ENCODE peak calls at places on chromosomes 7 and 10, in four cellular contexts. K, Z, P and X are unnamed samples. For H3K36me3 and H3K4me1, the result is how much of the 10 kb centered on the place peaks cover.

GRCh38 chr7:20030915-20031362 is 186.2 kb downstream of the MACC1 start:
- DNase-seq in P (peak), Z (no peak), K (no peak), X (no peak)

GRCh38 chr7:156012412-156012811 is 200.1 kb upstream of the SHH start:
- DNase-seq in K (no peak), P (no peak), Z (no peak), X (no peak)

GRCh38 chr7:82975811-82976468 is 186.7 kb downstream of the PCLO start:
- DNase-seq in Z (no peak), K (no peak), P (no peak), X (no peak)

GRCh38 chr10:28761084-28761875 is 84.0 kb downstream of the BAMBI start:
- DNase-seq in P (peak), Z (peak), K (no peak), X (no peak)

GRCh38 chr10:9596368-9596920 is 1421.2 kb upstream of the CELF2 start:
- DNase-seq in K (no peak), Z (no peak), P (peak), X (no peak)

GRCh38 chr7:139691253-139691781 is 86.5 kb downstream of the HIPK2 start:
- DNase-seq in K (no peak), P (peak), Z (no peak), X (no peak)

GRCh38 chr7:142908921-142909870 is 23.7 kb upstream of the TRPV6 start:
- DNase-seq in Z (no peak), P (no peak), K (peak), X (no peak)

GRCh38 chr7:86762129-86762528 is 118.4 kb downstream of the GRM3 start:
- DNase-seq in P (no peak), Z (no peak), K (no peak), X (no peak)

GRCh38 chr10:14299516-14299915 is 31.2 kb downstream of the FRMD4A start:
- DNase-seq in P (no peak), K (no peak), Z (no peak), X (no peak)

GRCh38 chr7:42143605-42144252 is 93.3 kb downstream of the GLI3 start:
- DNase-seq in Z (no peak), P (peak), K (no peak), X (peak)

GRCh38 chr7:47380325-47381131 is 201.4 kb downstream of the TNS3 start:
- DNase-seq in K (peak), P (peak), Z (no peak), X (no peak)

GRCh38 chr10:110502851-110503301 is 5.2 kb downstream of the DUSP5 start:
- DNase-seq in K (no peak), Z (no peak), P (peak), X (peak)

GRCh38 chr10:110504111-110504735 is 6.5 kb downstream of the DUSP5 start:
- DNase-seq in P (peak), K (no peak), Z (no peak), X (no peak)

GRCh38 chr10:110505130-110505815 is 7.6 kb downstream of the DUSP5 start:
- DNase-seq in P (no peak), K (no peak), Z (no peak), X (no peak)

GRCh38 chr10:110502072-110502845 is 4.6 kb downstream of the DUSP5 start:
- DNase-seq in P (no peak), Z (no peak), K (no peak), X (no peak)

DNA sequence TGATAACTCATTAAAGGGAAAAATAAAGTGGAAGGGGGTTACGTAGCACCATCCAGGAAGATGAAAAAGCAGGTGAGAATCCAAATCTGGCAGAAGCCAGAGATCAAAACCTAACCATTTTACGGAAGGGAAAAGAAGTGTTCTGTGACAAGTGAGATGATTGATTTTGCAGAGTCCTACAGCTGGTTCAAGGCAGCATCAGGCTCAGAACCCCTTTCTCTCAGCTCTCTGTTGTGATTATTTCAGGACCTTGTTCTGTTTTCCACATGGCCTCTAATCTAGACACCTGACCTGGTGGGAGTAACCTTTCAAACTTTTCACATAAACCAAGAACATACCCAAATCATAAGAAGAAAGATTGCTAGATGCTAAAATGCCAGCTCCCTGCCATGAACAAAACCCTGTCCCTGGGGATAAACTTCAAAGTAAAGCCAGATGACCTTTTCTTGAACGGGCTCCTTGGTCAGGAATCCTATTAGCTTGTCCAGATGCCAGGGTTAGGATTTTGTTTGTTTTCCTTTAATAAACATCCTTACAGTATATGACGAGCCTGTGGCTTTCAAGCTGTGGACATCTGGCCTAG is 5.9 kb downstream of the DUSP5 start:
- DNase-seq in P (no peak), Z (no peak), K (no peak), X (no peak)
- H3K36me3 ChIP-seq in P (under half), Z (under half), K (under half), X (under half)

DNA sequence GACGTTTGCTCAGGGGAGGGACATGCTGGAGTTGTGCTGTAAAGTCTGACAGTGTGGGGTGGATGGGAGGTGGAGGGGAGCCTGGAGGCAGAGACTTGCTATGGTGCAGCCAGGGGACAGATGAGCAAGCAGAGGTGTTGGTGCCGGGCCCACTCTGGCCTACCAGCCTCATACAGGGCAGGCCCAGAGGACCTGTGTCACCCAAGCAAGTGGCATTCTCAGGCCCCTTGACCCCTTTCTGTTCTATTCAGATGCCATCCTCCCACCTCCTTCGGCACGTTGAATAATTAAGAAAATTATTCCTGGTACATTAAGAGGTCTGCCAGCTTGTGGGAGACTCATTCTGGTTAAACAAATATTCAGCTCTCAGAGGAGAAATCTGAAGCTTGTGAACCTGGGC is 8.5 kb downstream of the WDFY4 start:
- DNase-seq in P (no peak), K (no peak), Z (no peak), X (no peak)
- H3K4me1 ChIP-seq in P (under half), K (under half), Z (under half), X (under half)

GRCh38 chr10:76115471-76116155 is 684.2 kb downstream of the LRMDA start:
- DNase-seq in K (no peak), P (peak), Z (no peak), X (no peak)

GRCh38 chr10:76112826-76113150 is 681.4 kb downstream of the LRMDA start:
- DNase-seq in K (no peak), P (no peak), Z (no peak), X (no peak)

GRCh38 chr10:76113952-76114351 is 682.5 kb downstream of the LRMDA start:
- DNase-seq in P (peak), Z (no peak), K (peak), X (peak)

GRCh38 chr10:76115131-76115470 is 683.7 kb downstream of the LRMDA start:
- DNase-seq in P (no peak), Z (no peak), K (no peak), X (no peak)

GRCh38 chr10:76114556-76114955 is 683.1 kb downstream of the LRMDA start:
- DNase-seq in K (no peak), P (peak), Z (no peak), X (no peak)
- H3K36me3 ChIP-seq in K (under half), P (under half), Z (under half), X (under half)

GRCh38 chr10:80163741-80164341 is 31.3 kb downstream of the PLAC9 start:
- DNase-seq in K (peak), P (peak), Z (no peak), X (no peak)
- H3K4me1 ChIP-seq in K (under half), P (half or more), Z (under half), X (under half)

DNA sequence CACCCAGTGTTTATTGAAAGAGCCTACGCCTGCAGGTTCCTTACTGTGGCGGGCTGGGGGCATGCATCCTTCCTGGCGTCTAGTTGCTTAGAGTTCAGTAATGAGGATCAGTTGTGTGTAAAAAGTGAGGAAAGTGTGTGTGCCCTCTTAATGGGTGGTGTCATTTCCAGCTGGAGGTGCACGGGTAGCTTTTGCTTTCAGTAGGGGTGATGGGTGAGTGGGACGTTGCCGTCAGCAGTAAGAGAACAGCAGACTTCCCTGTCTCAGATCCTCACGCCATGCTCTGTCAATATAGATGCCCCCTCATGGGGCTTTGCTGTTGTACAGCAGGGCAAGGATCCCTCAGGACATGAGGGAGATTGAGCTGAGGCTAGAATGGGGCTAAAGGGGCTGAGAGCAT is 352.6 kb upstream of the GALNT17 start:
- DNase-seq in K (no peak), P (no peak), Z (no peak), X (no peak)
- H3K36me3 ChIP-seq in K (under half), P (under half), Z (under half), X (under half)

GRCh38 chr10:102113956-102114857 is 6.0 kb downstream of the LDB1 start:
- DNase-seq in P (peak), Z (peak), K (peak), X (no peak)
- H3K4me1 ChIP-seq in P (under half), Z (under half), K (half or more), X (half or more)

DNA sequence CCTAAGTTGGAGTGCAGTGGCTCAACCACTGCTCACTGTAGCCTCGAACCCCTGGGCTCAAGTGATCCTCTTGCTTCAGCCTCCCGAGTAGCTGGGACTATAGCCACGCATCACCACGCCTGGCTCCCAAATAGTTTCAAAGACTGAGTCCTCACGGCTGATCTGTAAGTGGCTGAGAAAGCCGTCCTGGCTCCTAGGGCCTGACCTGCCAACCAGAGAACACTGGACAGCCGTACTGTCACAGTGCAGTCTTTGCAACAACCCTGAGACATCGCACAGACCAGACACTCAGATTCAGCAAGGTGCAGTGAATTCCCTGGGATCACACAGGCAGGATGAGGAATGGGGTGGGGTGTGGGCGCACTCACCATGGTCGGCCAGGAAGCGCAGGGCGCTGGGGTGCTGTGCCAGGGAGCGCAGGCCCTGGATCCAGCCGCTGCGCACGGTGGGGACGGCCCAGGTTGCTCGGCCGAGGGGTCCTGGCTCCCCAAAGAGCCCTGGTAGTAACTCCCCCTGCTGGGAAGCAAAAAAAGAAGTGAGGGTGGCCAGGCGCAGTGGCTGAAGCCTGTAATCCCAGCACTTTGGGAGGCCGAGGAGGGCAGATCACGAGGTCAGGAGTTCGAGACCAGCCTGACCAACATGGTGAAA is 10.7 kb downstream of the BRAT1 start:
- DNase-seq in K (no peak), P (no peak), Z (no peak), X (no peak)
- H3K36me3 ChIP-seq in K (under half), P (under half), Z (half or more), X (half or more)

DNA sequence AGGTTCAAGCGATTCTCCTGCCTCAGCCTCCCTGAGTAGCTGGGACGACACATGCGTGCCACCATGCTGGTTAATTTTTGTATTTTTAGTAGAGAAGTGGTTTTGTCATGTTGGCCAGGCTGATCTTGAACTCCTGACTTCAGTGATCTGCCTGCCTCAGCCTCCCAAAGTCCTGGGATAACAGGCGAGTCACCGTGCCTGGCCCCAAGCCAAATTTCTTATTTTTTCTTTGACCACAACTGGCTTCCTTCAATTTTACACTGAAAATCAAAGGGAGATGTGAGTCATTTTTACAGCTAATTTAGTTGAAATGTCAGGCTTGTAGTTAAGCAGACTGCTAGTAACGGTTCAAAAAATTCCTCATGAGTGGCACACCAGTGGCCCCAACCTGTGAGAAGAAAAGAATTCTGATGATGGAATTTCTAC is 7.8 kb downstream of the RNF216 start:
- DNase-seq in Z (peak), K (no peak), P (peak), X (peak)
- H3K4me1 ChIP-seq in Z (under half), K (under half), P (under half), X (under half)